ENCODE peak calls at places on chromosomes 4 and X, in five cellular contexts. L is nephron progenitor cell, N is SHP77, A is T-helper 17 cell, Z is cardiac muscle cell. T is an unnamed sample.

GRCh38 chr4:27084685-27085356 is 224.2 kb downstream of the STIM2 start:
- DNase-seq in L (peak), N (no peak), Z (peak), A (no peak), T (no peak)

GRCh38 chrX:63784346-63784901 is 590 bp downstream of the ARHGEF9 start:
- DNase-seq in L (peak), Z (no peak), A (no peak), N (no peak), T (no peak)

GRCh38 chrX:106039920-106040319 is 1.4 kb upstream of the SERPINA7 start:
- DNase-seq in Z (peak), L (no peak), N (no peak), A (no peak), T (no peak)

GRCh38 chr4:41391271-41391670 is 134.5 kb downstream of the UCHL1 start:
- DNase-seq in Z (no peak), A (no peak), L (no peak), N (no peak), T (no peak)

GRCh38 chr4:94603170-94603747 is 151.5 kb downstream of the PDLIM5 start:
- DNase-seq in N (no peak), L (no peak), Z (no peak), A (no peak), T (no peak)

GRCh38 chr4:40057540-40058091 is 966 bp downstream of the N4BP2 start:
- DNase-seq in A (peak), L (peak), N (peak), Z (peak), T (peak)

GRCh38 chr4:3346146-3346545 is 53.3 kb downstream of the RGS12 start:
- DNase-seq in L (peak), A (no peak), N (peak), Z (peak), T (peak)

GRCh38 chrX:108309144-108309543 is 129.1 kb downstream of the COL4A6 start:
- DNase-seq in Z (no peak), L (no peak), A (no peak), N (no peak), T (no peak)

GRCh38 chr4:1099684-1100335 is 13.6 kb downstream of the RNF212 start:
- DNase-seq in A (no peak), L (no peak), Z (no peak), N (no peak), T (no peak)

GRCh38 chr4:166006217-166006616 is 133.2 kb downstream of the TLL1 start:
- DNase-seq in Z (no peak), L (no peak), A (no peak), N (no peak), T (no peak)

GRCh38 chr4:2093265-2093664 is 34.1 kb downstream of the NAT8L start:
- DNase-seq in Z (no peak), N (no peak), L (no peak), A (no peak), T (no peak)

GRCh38 chrX:13652256-13653021 is 502 bp upstream of the TCEANC start:
- DNase-seq in Z (no peak), L (no peak), A (no peak), N (no peak), T (peak)

GRCh38 chrX:102899940-102900916 is 36.8 kb upstream of the RAB40AL start:
- DNase-seq in N (peak), L (peak), Z (peak), A (peak), T (peak)

GRCh38 chr4:65096630-65097029 is 573.7 kb downstream of the EPHA5 start:
- DNase-seq in Z (no peak), L (no peak), N (no peak), A (no peak), T (no peak)

GRCh38 chr4:23923840-23924239 is 34.0 kb upstream of the PPARGC1A start:
- DNase-seq in A (no peak), Z (no peak), N (no peak), L (no peak), T (no peak)

GRCh38 chr4:11908205-11908604 is 479.5 kb upstream of the HS3ST1 start:
- DNase-seq in L (no peak), Z (no peak), N (no peak), A (no peak), T (no peak)

GRCh38 chrX:154483325-154483724 is 3.1 kb downstream of the UBL4A start:
- DNase-seq in A (no peak), N (no peak), Z (no peak), L (no peak), T (no peak)

GRCh38 chr4:128387600-128388351 is 100.2 kb upstream of the PGRMC2 start:
- DNase-seq in N (no peak), L (no peak), Z (no peak), A (no peak), T (peak)

GRCh38 chr4:140213736-140214135 is 59.8 kb upstream of the MAML3 start:
- DNase-seq in L (no peak), Z (no peak), A (no peak), N (no peak), T (no peak)

GRCh38 chrX:46574941-46575381 is 1.4 kb downstream of the CHST7 start:
- DNase-seq in Z (peak), L (peak), N (no peak), A (peak), T (no peak)

GRCh38 chr4:37628977-37629609 is 57.1 kb downstream of the RELL1 start:
- DNase-seq in L (no peak), Z (no peak), A (no peak), N (no peak), T (peak)

GRCh38 chr4:86963697-86964096 is 28.9 kb downstream of the AFF1 start:
- DNase-seq in N (no peak), A (no peak), Z (no peak), L (no peak), T (peak)

GRCh38 chr4:138611017-138611416 is 368.9 kb upstream of the SLC7A11 start:
- DNase-seq in L (no peak), N (no peak), A (no peak), Z (no peak), T (no peak)

GRCh38 chr4:26568446-26568994 is 15.4 kb upstream of the TBC1D19 start:
- DNase-seq in N (no peak), Z (no peak), A (no peak), L (no peak), T (peak)

GRCh38 chrX:66638591-66639500 is at the start of gene EDA2R:
- DNase-seq in A (no peak), L (peak), N (peak), Z (peak), T (peak)

GRCh38 chrX:118807151-118808017 is 16.2 kb upstream of the ZCCHC12 start:
- DNase-seq in A (no peak), Z (peak), L (peak), N (peak), T (peak)

GRCh38 chr4:1031956-1032795 is 20.8 kb downstream of the FGFRL1 start:
- DNase-seq in Z (no peak), L (no peak), A (no peak), N (no peak), T (no peak)

T was measured in RCC 7860.